ENCODE peak calls at places on chromosome 15, in six cellular contexts. M is sigmoid colon, X is fibroblast of lung, N is uterus, H is heart right ventricle, K is lung. B is an unnamed sample.
A peak's percentile ranks its signal among the peaks of the same experiment; 100 is the strongest.

GRCh38 chr15:59567369-59567768 is 44.2 kb upstream of the GCNT3 start:
- DNase-seq in N (no peak), H (no peak), X (no peak), K (no peak), M (no peak), B (no peak)

GRCh38 chr15:36407647-36408046 is 171.8 kb upstream of the CDIN1 start:
- DNase-seq in N (no peak), K (no peak), H (no peak), M (no peak), X (peak; percentile 82), B (no peak)

GRCh38 chr15:98763179-98763578 is 114.8 kb downstream of the IGF1R start:
- DNase-seq in M (no peak), N (no peak), K (no peak), X (no peak), H (no peak), B (no peak)

GRCh38 chr15:55770261-55770660 is 27.3 kb upstream of the PRTG start:
- DNase-seq in N (no peak), M (no peak), K (no peak), H (no peak), X (no peak), B (no peak)

GRCh38 chr15:68420186-68420684 is 11.7 kb downstream of the ITGA11 start:
- DNase-seq in H (peak; percentile 1), X (peak; percentile 52), N (peak; percentile 24), K (no peak), M (no peak), B (peak; percentile 54)

GRCh38 chr15:65044724-65045481 is at the start of gene SLC51B:
- DNase-seq in X (no peak), N (no peak), M (peak; percentile 90), K (peak; percentile 60), H (peak; percentile 57), B (no peak)

GRCh38 chr15:71304681-71305080 is 189.4 kb downstream of the THSD4 start:
- DNase-seq in H (no peak), M (no peak), N (no peak), K (no peak), X (no peak), B (no peak)

GRCh38 chr15:45136378-45136764 is 6.6 kb downstream of the DUOX1 start:
- DNase-seq in K (no peak), H (no peak), M (no peak), X (no peak), N (no peak), B (no peak)

GRCh38 chr15:74950078-74951000 is 6.2 kb downstream of the RPP25 start:
- DNase-seq in M (peak; percentile 85), N (peak; percentile 72), K (peak; percentile 75), X (peak; percentile 49), H (peak; percentile 73), B (peak; percentile 86)

GRCh38 chr15:67601008-67601620 is 58.6 kb downstream of the MAP2K5 start:
- DNase-seq in K (no peak), X (peak; percentile 33), H (no peak), N (no peak), M (no peak), B (no peak)

GRCh38 chr15:100723323-100723801 is 121.0 kb downstream of the ASB7 start:
- DNase-seq in H (no peak), M (no peak), N (no peak), X (no peak), K (peak; percentile 56), B (no peak)

GRCh38 chr15:55799287-55800212 is 56.6 kb upstream of the PRTG start:
- DNase-seq in K (peak; percentile 64), N (no peak), M (no peak), X (peak; percentile 49), H (peak; percentile 17), B (no peak)

GRCh38 chr15:79804833-79805232 is 92.0 kb downstream of the MTHFS start:
- DNase-seq in N (no peak), X (no peak), M (no peak), K (no peak), H (no peak), B (no peak)

GRCh38 chr15:70063284-70063991 is 34.3 kb downstream of the TLE3 start:
- DNase-seq in N (peak; percentile 72), M (no peak), X (peak; percentile 7), H (no peak), K (no peak), B (no peak)

GRCh38 chr15:70065006-70065722 is 32.6 kb downstream of the TLE3 start:
- DNase-seq in X (no peak), H (no peak), N (no peak), K (peak; percentile 56), M (no peak), B (no peak)

GRCh38 chr15:70062321-70062956 is 35.3 kb downstream of the TLE3 start:
- DNase-seq in K (peak; percentile 38), M (peak; percentile 90), N (peak; percentile 87), H (peak; percentile 78), X (peak; percentile 95), B (peak; percentile 77)

GRCh38 chr15:70064441-70064840 is 33.3 kb downstream of the TLE3 start:
- DNase-seq in H (no peak), M (no peak), K (no peak), X (peak; percentile 10), N (no peak), B (no peak)

DNA sequence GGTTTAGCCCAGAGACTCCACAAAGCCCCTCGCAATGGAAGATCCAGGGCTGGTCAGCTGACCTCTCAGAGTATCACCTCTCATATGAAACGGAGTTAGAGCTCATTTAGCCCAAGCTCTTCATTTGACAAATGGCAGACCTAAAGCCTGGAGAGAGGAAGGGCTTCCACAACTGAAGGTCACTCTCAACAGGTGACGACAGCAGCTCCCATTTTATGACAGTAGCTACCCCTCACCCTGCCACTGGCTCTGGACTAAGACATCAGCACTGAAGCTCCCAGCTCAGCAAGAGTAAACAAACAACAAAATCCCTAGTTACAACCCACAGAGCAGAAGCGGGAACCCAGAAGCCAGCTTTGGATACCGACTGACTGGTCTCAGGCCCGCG is 33.7 kb downstream of the TLE3 start:
- DNase-seq in K (no peak), X (no peak), M (no peak), N (no peak), H (no peak), B (no peak)
- H3K4me1 ChIP-seq in K (peaks cover 6% of the 10 kb centered on the region), X (peaks cover 26% of the 10 kb centered on the region), M (peaks cover 69% of the 10 kb centered on the region), N (peaks cover 10% of the 10 kb centered on the region), H (peaks cover 43% of the 10 kb centered on the region), B (no peaks in the 10 kb centered on the region)

GRCh38 chr15:61364871-61365270 is 135.8 kb upstream of the RORA start:
- DNase-seq in M (no peak), K (no peak), N (no peak), H (no peak), X (no peak), B (no peak)

DNA sequence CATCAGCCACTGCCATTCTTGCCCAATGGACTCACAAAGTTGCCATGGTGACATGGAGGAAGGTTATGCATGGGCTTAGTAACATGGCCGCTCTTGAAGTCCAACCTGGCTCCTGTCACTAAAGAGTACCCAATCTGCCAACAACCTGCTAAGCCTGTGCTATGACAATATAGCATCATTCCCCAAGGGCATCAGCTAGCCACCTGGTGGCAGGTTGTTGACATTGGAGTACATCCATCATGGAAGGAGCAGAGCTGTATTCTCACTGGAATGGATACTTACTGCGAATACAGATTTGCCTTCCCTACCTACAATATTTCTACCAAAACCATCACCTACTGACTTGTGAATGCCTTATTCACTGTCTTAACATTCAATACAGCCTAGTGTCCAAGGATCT is 138.9 kb upstream of the RORA start:
- DNase-seq in K (no peak), X (no peak), N (no peak), M (no peak), H (no peak), B (no peak)
- TF ChIP-seq CTCF in K (no peak), X (no peak), N (no peak), M (no peak), H (no peak), B (no peak)

GRCh38 chr15:77696006-77696631 is 63.4 kb upstream of the LINGO1 start:
- DNase-seq in X (no peak), K (no peak), H (no peak), N (no peak), M (no peak), B (no peak)
- H3K27me3 ChIP-seq in X (peaks cover 4% of the 10 kb centered on the region), K (no peaks in the 10 kb centered on the region), H (peaks cover 73% of the 10 kb centered on the region), N (no peaks in the 10 kb centered on the region), M (peaks cover 36% of the 10 kb centered on the region), B (no peaks in the 10 kb centered on the region)

GRCh38 chr15:95329362-95329761 is 1001.1 kb upstream of the NR2F2 start:
- DNase-seq in K (no peak), M (no peak), H (no peak), N (no peak), X (no peak), B (no peak)
- H3K4me1 ChIP-seq in K (peaks cover 6% of the 10 kb centered on the region), M (peaks cover 7% of the 10 kb centered on the region), H (peaks cover 29% of the 10 kb centered on the region), N (no peaks in the 10 kb centered on the region), X (no peaks in the 10 kb centered on the region), B (no peaks in the 10 kb centered on the region)

GRCh38 chr15:41506796-41507341 is 6.8 kb downstream of the LTK start:
- DNase-seq in M (no peak), X (no peak), N (no peak), K (no peak), H (no peak), B (no peak)
- TF ChIP-seq CTCF in M (no peak), X (no peak), N (no peak), K (no peak), H (no peak), B (no peak)

GRCh38 chr15:96606617-96607016 is 276.1 kb downstream of the NR2F2 start:
- DNase-seq in H (no peak), K (no peak), N (no peak), X (no peak), M (no peak), B (no peak)
- H3K27me3 ChIP-seq in H (peaks cover 4% of the 10 kb centered on the region), K (no peaks in the 10 kb centered on the region), N (no peaks in the 10 kb centered on the region), X (no peaks in the 10 kb centered on the region), M (no peaks in the 10 kb centered on the region), B (no peaks in the 10 kb centered on the region)

GRCh38 chr15:88625943-88626741 is 5.0 kb downstream of the AEN start:
- DNase-seq in X (no peak), N (no peak), M (peak; percentile 51), H (no peak), K (no peak), B (no peak)

GRCh38 chr15:88624971-88625290 is 3.8 kb downstream of the AEN start:
- DNase-seq in K (no peak), M (peak; percentile 43), N (no peak), X (no peak), H (no peak), B (no peak)

GRCh38 chr15:88629071-88629470 is 7.9 kb downstream of the AEN start:
- DNase-seq in K (no peak), M (no peak), H (no peak), X (no peak), N (no peak), B (no peak)

GRCh38 chr15:88628018-88628673 is 7.0 kb downstream of the AEN start:
- DNase-seq in X (no peak), K (no peak), N (no peak), H (no peak), M (peak; percentile 54), B (no peak)

GRCh38 chr15:88627463-88627862 is 6.3 kb downstream of the AEN start:
- DNase-seq in H (no peak), K (no peak), M (peak; percentile 9), X (no peak), N (no peak), B (no peak)
- H3K4me1 ChIP-seq in H (peaks cover 29% of the 10 kb centered on the region), K (peaks cover 29% of the 10 kb centered on the region), M (peaks cover 23% of the 10 kb centered on the region), X (peaks cover 17% of the 10 kb centered on the region), N (no peaks in the 10 kb centered on the region), B (peaks cover 27% of the 10 kb centered on the region)

B was measured in right atrium auricular region.